ENCODE peak calls at places on chromosomes 12 and 14, in five cellular contexts. T is endodermal cell, D is BE2C, N is dorsolateral prefrontal cortex, H is AG04449. P is an unnamed sample.

GRCh38 chr12:57016348-57016747 is at the start of gene TAC3:
- DNase-seq in H (no peak), D (peak), T (peak), N (no peak), P (no peak)

GRCh38 chr14:54691525-54692260 is 124.8 kb downstream of the SAMD4A start:
- DNase-seq in T (peak), H (no peak), D (peak), N (peak), P (no peak)

GRCh38 chr14:104254735-104255400 is 116.5 kb downstream of the KIF26A start:
- DNase-seq in D (no peak), H (no peak), N (no peak), T (no peak), P (no peak)

GRCh38 chr12:71130670-71131069 is 27.1 kb downstream of the TSPAN8 start:
- DNase-seq in T (no peak), H (no peak), N (no peak), D (no peak), P (no peak)

GRCh38 chr14:89740241-89740640 is 214.3 kb downstream of the EFCAB11 start:
- DNase-seq in H (no peak), N (no peak), T (no peak), D (no peak), P (no peak)

GRCh38 chr14:75132374-75133086 is 5.7 kb upstream of the NEK9 start:
- DNase-seq in T (peak), N (no peak), H (no peak), D (peak), P (peak)

GRCh38 chr14:67863223-67863622 is 43.6 kb downstream of the RAD51B start:
- DNase-seq in D (no peak), H (no peak), N (no peak), T (no peak), P (no peak)

GRCh38 chr14:65303185-65303901 is 109.2 kb upstream of the FUT8 start:
- DNase-seq in D (no peak), N (no peak), H (no peak), T (no peak), P (no peak)

GRCh38 chr14:102508774-102509743 is 517 bp downstream of the ANKRD9 start:
- DNase-seq in H (no peak), N (peak), D (peak), T (peak), P (no peak)

GRCh38 chr14:31945074-31945613 is 132.0 kb upstream of the ARHGAP5 start:
- DNase-seq in H (no peak), D (peak), N (no peak), T (no peak), P (no peak)

GRCh38 chr14:89201645-89202044 is 215.4 kb downstream of the FOXN3 start:
- DNase-seq in T (no peak), H (no peak), D (no peak), N (no peak), P (no peak)

GRCh38 chr14:96737869-96738268 is 59.3 kb upstream of the VRK1 start:
- DNase-seq in N (no peak), T (no peak), H (no peak), D (no peak), P (no peak)

GRCh38 chr12:45866299-45866698 is 124.1 kb downstream of the SCAF11 start:
- DNase-seq in T (no peak), D (no peak), H (no peak), N (no peak), P (no peak)

GRCh38 chr14:75986439-75986765 is 839 bp downstream of the IFT43 start:
- DNase-seq in N (no peak), T (no peak), D (no peak), H (no peak), P (no peak)

GRCh38 chr12:56900583-56900982 is 33.6 kb downstream of the SDR9C7 start:
- DNase-seq in H (no peak), T (no peak), D (no peak), N (no peak), P (no peak)

GRCh38 chr14:54568821-54569591 is 2.1 kb downstream of the SAMD4A start:
- DNase-seq in T (peak), N (no peak), H (no peak), D (no peak), P (no peak)

DNA sequence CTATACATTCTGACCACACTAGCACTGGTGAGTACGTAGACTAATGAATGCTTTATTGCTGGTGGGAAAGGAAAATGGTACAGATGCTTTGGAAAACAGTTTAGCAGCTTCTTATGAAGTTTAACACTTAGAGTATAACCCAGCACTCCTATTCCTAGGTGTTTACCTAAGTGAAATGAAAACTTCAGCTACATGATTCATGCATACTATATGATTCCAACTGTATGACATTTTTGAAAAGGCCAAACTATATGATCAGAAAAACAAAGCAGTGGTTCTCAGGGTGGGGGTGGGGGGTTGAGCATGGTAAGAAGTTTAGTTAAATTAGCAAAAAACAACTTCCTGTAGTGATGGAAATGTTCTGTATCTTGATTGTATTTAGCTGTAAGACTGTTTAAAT is 22.1 kb upstream of the ARID4A start:
- DNase-seq in D (no peak), H (no peak), N (no peak), T (no peak), P (no peak)
- H3K4me3 ChIP-seq in D (no peak), H (no peak), N (no peak), T (no peak), P (no peak)

GRCh38 chr12:52952082-52952801 is 3.3 kb downstream of the KRT18 start:
- DNase-seq in D (no peak), T (peak), H (no peak), N (no peak), P (no peak)
- TF ChIP-seq CTCF in D (peak), T (peak), H (no peak), N (no peak), P (peak)

DNA sequence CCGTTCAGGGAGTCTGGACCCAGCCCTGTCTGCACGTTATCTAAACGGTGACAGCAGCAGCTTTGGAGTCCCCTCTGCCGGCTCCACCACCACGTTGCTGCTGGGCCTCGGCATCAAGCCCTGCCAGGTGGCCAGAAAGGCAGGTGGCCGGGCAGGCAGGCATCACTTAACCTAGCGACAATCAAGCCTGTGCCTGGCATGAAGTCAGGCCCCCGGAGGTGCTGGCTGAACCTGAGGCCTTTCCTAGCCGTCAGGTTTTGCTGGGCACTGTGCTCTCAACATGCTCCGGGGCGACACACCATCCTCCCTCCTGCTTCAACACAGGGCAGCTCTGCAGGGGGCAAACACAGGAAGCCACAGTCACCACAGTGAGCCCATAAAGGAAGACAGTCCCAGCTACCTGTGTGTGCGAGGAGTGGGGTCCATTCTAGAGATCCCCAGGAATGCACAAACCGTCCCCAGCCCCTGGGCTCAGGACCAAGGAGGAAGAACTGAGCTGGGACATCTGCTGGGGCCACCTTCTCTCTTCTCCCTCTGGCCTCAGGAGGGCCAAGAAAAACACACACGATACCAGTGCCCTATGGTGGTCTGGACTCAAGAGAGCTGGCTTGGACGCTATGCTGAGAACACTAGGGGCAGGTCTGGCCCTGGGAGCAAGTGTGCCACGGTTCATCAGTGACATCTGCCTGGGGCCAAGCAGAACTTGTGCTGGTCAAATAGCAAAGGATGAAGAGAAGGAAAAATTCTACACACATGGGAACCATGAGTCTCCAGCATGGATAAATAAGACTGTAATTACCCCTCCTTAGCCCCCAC is 44.7 kb downstream of the CCDC88C start:
- DNase-seq in D (peak), T (no peak), H (no peak), N (no peak), P (no peak)
- H3K4me3 ChIP-seq in D (no peak), T (no peak), H (no peak), N (no peak), P (no peak)

GRCh38 chr14:69038449-69039286 is 59.6 kb upstream of the ACTN1 start:
- DNase-seq in T (peak), H (peak), N (no peak), D (no peak), P (peak)
- TF ChIP-seq CTCF in T (no peak), H (no peak), N (no peak), D (no peak), P (no peak)